ENCODE peak calls at places on chromosomes 5 and 9, in five cellular contexts. D is mesenchymal stem cell, Z is H1, U is H9, H is trophoblast cell. P is an unnamed sample.

GRCh38 chr9:110427497-110428104 is 89.9 kb upstream of the TXNDC8 start:
- DNase-seq in D (peak), Z (peak), U (peak), H (peak), P (peak)

GRCh38 chr5:63053019-63053638 is 474.5 kb downstream of the LRRC70 start:
- DNase-seq in D (no peak), Z (no peak), U (no peak), H (peak), P (no peak)

GRCh38 chr5:2194949-2195348 is 312.2 kb upstream of the IRX4 start:
- DNase-seq in D (no peak), Z (no peak), U (no peak), H (no peak), P (no peak)

GRCh38 chr9:88593537-88594185 is 58.7 kb downstream of the NXNL2 start:
- DNase-seq in D (peak), Z (no peak), U (no peak), H (peak), P (peak)

GRCh38 chr9:101463397-101463796 is 27.8 kb upstream of the ALDOB start:
- DNase-seq in D (no peak), Z (no peak), U (no peak), H (no peak), P (no peak)

GRCh38 chr9:121059998-121060636 is 10.0 kb upstream of the C5 start:
- DNase-seq in D (peak), Z (no peak), U (no peak), H (peak), P (peak)

GRCh38 chr5:128673411-128673957 is 135.4 kb upstream of the FBN2 start:
- DNase-seq in D (no peak), Z (no peak), U (no peak), H (no peak), P (no peak)

GRCh38 chr5:14444161-14444560 is 137.4 kb upstream of the OTULINL start:
- DNase-seq in D (peak), Z (no peak), U (no peak), H (no peak), P (no peak)

GRCh38 chr9:38178282-38178681 is 109.3 kb upstream of the SHB start:
- DNase-seq in D (no peak), Z (no peak), U (no peak), H (peak), P (no peak)

GRCh38 chr5:78320461-78320860 is 26.0 kb upstream of the AP3B1 start:
- DNase-seq in D (peak), Z (no peak), U (no peak), H (peak), P (no peak)

GRCh38 chr9:1366300-1366699 is 316.1 kb downstream of the DMRT2 start:
- DNase-seq in D (no peak), Z (no peak), U (no peak), H (no peak), P (no peak)

GRCh38 chr5:131289738-131290137 is 25.9 kb downstream of the CDC42SE2 start:
- DNase-seq in D (no peak), Z (no peak), U (no peak), H (no peak), P (no peak)

GRCh38 chr9:93028448-93029006 is 30.0 kb upstream of the SUSD3 start:
- DNase-seq in D (no peak), Z (no peak), U (no peak), H (no peak), P (no peak)

GRCh38 chr5:86968311-86968753 is 299.4 kb upstream of the RASA1 start:
- DNase-seq in D (peak), Z (no peak), U (no peak), H (peak), P (peak)

GRCh38 chr9:136855461-136856077 is 3.4 kb downstream of the MAMDC4 start:
- DNase-seq in D (no peak), Z (no peak), U (no peak), H (no peak), P (no peak)

GRCh38 chr5:102765350-102765749 is 10.2 kb downstream of the PAM start:
- DNase-seq in D (no peak), Z (no peak), U (no peak), H (no peak), P (no peak)

GRCh38 chr5:138503487-138504270 is 38.4 kb downstream of the EGR1 start:
- DNase-seq in D (peak), Z (no peak), U (peak), H (peak), P (peak)

GRCh38 chr5:77104813-77105212 is 17.7 kb upstream of the ZBED3 start:
- DNase-seq in D (no peak), Z (no peak), U (no peak), H (no peak), P (no peak)

GRCh38 chr5:77102549-77102948 is 15.5 kb upstream of the ZBED3 start:
- DNase-seq in D (no peak), Z (no peak), U (no peak), H (no peak), P (no peak)

GRCh38 chr5:77103457-77103856 is 16.4 kb upstream of the ZBED3 start:
- DNase-seq in D (no peak), Z (no peak), U (no peak), H (no peak), P (no peak)

DNA sequence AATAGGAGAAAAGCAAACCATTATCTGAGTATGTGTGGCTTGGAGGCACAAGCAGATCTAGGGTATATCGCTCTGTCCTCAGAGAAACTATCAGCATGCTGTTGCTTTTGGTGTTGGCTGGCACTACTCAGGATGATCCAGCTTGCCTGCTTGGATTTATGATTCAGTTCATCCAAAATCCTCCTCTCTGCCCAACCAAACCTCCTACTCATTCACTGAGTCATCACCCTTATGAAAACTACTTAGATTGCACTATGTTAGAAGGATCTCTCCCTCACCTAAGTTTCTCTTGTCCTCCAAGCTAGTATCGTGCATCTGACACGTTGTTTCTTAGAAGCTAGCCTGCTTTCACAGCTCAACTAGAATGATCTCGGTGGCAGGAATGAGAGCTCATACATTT is 14.2 kb upstream of the ZBED3 start:
- DNase-seq in D (no peak), Z (no peak), U (no peak), H (peak), P (no peak)
- H4K8ac ChIP-seq in D (no peak), Z (no peak), U (no peak), H (no peak), P (no peak)

DNA sequence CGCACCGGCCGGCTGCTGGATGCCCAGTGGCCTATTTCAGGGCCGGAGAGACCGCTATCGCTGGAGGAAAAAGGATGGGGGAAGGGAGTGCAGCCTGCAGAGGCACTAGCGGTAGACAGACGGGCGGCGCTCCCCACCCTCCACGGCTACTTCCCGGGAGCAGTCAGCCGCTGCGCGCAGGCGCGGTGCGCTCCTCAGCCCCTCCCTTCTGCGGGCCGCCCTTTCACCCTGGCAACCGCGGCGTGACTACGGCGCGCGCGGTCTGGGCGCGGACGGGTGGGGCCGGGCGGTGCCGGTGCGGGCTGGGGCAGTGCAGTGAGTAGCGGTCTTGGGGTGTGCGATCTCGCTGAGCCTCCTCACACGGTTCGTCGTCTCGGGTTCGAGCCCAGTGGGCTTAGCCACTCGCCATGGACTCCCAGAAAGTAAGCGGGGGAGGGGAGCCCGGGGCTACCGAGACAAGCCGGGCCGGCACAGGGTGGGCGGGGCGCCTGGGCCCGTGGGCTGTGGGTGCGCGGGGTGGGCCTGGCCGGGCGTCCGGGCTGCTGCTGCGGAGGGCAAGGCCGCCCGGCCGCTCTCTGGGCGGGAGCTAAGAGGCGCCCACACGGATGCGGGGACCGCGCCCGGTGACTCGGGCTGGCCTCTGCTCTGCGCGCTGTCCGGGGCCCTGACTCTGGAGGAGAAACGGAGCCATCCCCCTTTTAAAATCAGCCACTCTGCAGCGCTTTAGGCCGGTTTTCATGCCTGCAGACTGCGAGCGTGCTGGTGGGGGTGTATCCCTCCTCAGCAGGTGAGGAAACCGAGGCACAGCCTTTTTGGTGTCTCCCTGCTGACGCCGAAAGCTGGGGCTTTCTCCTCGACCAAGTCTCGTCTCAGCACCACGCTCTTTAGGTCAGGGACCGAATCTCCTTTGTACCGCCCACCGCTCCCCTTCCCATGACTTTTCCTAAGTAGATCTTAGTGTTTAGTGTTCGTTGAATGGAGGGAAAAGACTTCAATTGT is at the start of gene FSD1L:
- DNase-seq in D (peak), Z (peak), U (peak), H (peak), P (peak)
- H2BK12ac ChIP-seq in D (peak), Z (peak), U (no peak), H (no peak), P (no peak)

GRCh38 chr9:130825051-130825651 is 9.9 kb upstream of the ABL1 start:
- DNase-seq in D (peak), Z (no peak), U (peak), H (no peak), P (peak)
- H4K8ac ChIP-seq in D (no peak), Z (no peak), U (no peak), H (no peak), P (no peak)

GRCh38 chr5:58979090-58979489 is 396.2 kb downstream of the RAB3C start:
- DNase-seq in D (no peak), Z (no peak), U (no peak), H (no peak), P (no peak)
- H2BK12ac ChIP-seq in D (no peak), Z (no peak), U (no peak), H (no peak), P (no peak)

DNA sequence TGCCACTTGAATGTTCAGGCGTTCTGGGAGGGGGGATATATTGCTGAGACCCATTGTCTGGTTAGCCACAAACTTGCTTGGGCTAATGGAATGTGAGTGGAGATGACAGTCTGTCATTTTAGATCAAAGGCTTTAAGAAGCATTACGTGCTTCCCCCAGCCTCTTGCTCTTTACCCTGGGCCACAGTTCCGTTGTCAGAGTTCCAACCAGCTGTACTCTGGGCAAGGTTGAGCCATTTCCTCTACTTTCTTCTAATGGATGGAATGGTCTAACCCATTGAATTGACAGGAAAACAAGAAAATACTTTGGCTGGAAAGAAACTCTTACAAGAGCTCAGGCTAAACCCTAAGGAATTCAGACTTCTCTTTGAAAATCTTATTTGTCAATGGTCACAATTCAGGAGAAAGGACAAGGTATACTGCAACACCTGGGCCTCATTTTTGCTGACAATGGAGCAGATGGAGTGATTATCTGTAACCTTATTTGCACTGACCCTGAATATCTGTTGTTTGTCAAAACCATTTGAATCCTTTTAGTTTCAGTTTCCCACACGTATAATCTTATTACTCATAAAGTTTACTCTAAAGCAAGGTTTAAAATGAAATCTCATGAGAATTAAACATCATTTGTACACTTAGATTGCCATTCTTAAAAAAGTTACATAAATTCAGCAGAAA is 231.4 kb downstream of the PDE4D start:
- DNase-seq in D (peak), Z (no peak), U (no peak), H (no peak), P (no peak)
- H4K8ac ChIP-seq in D (no peak), Z (no peak), U (no peak), H (no peak), P (no peak)

DNA sequence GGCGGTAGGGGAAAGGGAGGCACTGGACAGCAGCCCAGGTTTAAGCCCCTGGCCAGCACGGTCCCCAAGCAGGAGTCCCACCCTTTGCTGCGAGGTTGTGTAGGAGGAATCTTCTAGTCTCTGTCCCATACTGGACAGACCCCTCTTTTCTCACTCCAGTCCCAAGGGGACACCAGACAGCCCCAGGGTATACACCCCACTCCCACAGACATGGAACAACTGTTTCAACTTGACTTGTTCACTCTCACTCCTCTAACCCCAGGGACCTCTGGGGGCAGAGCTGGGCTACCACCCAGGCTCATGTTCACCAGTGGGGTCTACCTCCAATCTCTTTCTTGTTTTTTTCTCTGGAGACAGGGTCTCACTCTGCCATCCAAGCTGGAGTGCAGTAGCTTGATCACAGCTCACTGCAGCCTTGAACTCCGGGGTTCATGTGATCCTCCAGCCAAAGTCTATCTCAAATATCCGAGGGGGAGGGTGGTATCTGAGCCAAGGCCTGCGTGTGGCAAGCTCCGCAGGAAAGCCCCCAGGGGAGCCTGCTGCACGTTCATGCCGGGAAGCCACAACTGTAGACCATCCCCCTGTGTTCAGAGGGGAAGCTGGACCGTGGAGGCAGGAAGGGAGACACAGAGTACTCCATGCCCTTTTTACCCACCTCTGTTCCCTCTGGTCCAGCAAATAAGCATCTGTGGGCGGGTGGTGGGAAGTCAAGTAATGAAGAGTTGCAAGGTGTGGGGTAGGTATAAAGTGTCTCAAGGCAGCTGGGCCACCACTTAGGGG is 1.8 kb downstream of the PTGES2 start:
- DNase-seq in D (no peak), Z (no peak), U (no peak), H (no peak), P (no peak)
- H2BK12ac ChIP-seq in D (no peak), Z (no peak), U (no peak), H (no peak), P (no peak)

GRCh38 chr9:33329117-33329563 is 38.8 kb downstream of the NFX1 start:
- DNase-seq in D (peak), Z (no peak), U (no peak), H (peak), P (no peak)

GRCh38 chr9:33329996-33330395 is 39.7 kb downstream of the NFX1 start:
- DNase-seq in D (peak), Z (no peak), U (no peak), H (no peak), P (no peak)

GRCh38 chr9:33331411-33331891 is 41.1 kb downstream of the NFX1 start:
- DNase-seq in D (no peak), Z (no peak), U (no peak), H (no peak), P (no peak)
- H4K8ac ChIP-seq in D (no peak), Z (no peak), U (no peak), H (no peak), P (no peak)